ENCODE peak calls at places on chromosomes 6 and 20, in seven cellular contexts. V, M, U, T, A, D and G are unnamed samples. For H3K4me1, the result is how much of the 10 kb centered on the place peaks cover.

GRCh38 chr6:137097057-137097456 is 52.3 kb upstream of the IL20RA start:
- DNase-seq in V (no peak), M (no peak), U (no peak), T (no peak), A (no peak), D (no peak), G (no peak)

GRCh38 chr6:33437666-33438065 is 16.7 kb upstream of the ZBTB9 start:
- DNase-seq in V (no peak), M (no peak), U (no peak), T (no peak), A (no peak), D (no peak), G (no peak)

GRCh38 chr20:43800186-43800585 is 73.4 kb upstream of the GTSF1L start:
- DNase-seq in V (no peak), M (no peak), U (no peak), T (no peak), A (no peak), D (no peak), G (no peak)

GRCh38 chr6:158303210-158303731 is 9.0 kb upstream of the TULP4 start:
- DNase-seq in V (no peak), M (no peak), U (no peak), T (no peak), A (no peak), D (no peak), G (no peak)

GRCh38 chr6:168123165-168123911 is 44.3 kb upstream of the FRMD1 start:
- DNase-seq in V (no peak), M (no peak), U (no peak), T (no peak), A (no peak), D (no peak), G (no peak)

GRCh38 chr20:62479218-62479617 is 3.4 kb upstream of the GATA5 start:
- DNase-seq in V (no peak), M (no peak), U (no peak), T (no peak), A (no peak), D (no peak), G (no peak)

GRCh38 chr6:30841644-30842504 is 42.4 kb upstream of the DDR1 start:
- DNase-seq in V (no peak), M (no peak), U (no peak), T (no peak), A (no peak), D (no peak), G (no peak)

GRCh38 chr6:169051371-169051770 is 202.3 kb downstream of the THBS2 start:
- DNase-seq in V (no peak), M (no peak), U (no peak), T (no peak), A (no peak), D (no peak), G (no peak)

GRCh38 chr6:90538651-90539050 is 48.2 kb downstream of the MAP3K7 start:
- DNase-seq in V (no peak), M (no peak), U (no peak), T (no peak), A (no peak), D (no peak), G (no peak)

GRCh38 chr6:26172496-26172958 is 85.3 kb downstream of the HFE start:
- DNase-seq in V (no peak), M (no peak), U (no peak), T (no peak), A (no peak), D (no peak), G (no peak)

GRCh38 chr6:1593286-1593957 is 16.3 kb upstream of the FOXC1 start:
- DNase-seq in V (no peak), M (no peak), U (no peak), T (no peak), A (no peak), D (no peak), G (no peak)

GRCh38 chr6:81938991-81939773 is 186.7 kb upstream of the TENT5A start:
- DNase-seq in V (no peak), M (no peak), U (no peak), T (no peak), A (no peak), D (no peak), G (no peak)

GRCh38 chr6:71473908-71474307 is 185.3 kb downstream of the OGFRL1 start:
- DNase-seq in V (peak), M (peak), U (no peak), T (peak), A (no peak), D (no peak), G (peak)

GRCh38 chr20:41513829-41514228 is 104.3 kb downstream of the CHD6 start:
- DNase-seq in V (no peak), M (no peak), U (no peak), T (no peak), A (no peak), D (no peak), G (no peak)

GRCh38 chr6:155142902-155143609 is 120.8 kb upstream of the CLDN20 start:
- DNase-seq in V (no peak), M (no peak), U (no peak), T (no peak), A (no peak), D (no peak), G (no peak)

GRCh38 chr6:33208089-33208967 is at the start of gene RING1:
- DNase-seq in V (peak), M (peak), U (peak), T (no peak), A (peak), D (peak), G (peak)

GRCh38 chr6:149264629-149265028 is 52.9 kb upstream of the TAB2 start:
- DNase-seq in V (no peak), M (no peak), U (no peak), T (no peak), A (no peak), D (no peak), G (no peak)

GRCh38 chr6:157481189-157481864 is 100.3 kb downstream of the ZDHHC14 start:
- DNase-seq in V (no peak), M (no peak), U (no peak), T (no peak), A (no peak), D (no peak), G (no peak)

GRCh38 chr6:26537846-26538571 is at the start of gene HMGN4:
- DNase-seq in V (peak), M (peak), U (peak), T (no peak), A (peak), D (peak), G (peak)

GRCh38 chr20:24953621-24954133 is 4.6 kb downstream of the CST7 start:
- DNase-seq in V (no peak), M (no peak), U (no peak), T (no peak), A (no peak), D (peak), G (no peak)

GRCh38 chr6:16758163-16758975 is 2.9 kb downstream of the ATXN1 start:
- DNase-seq in V (no peak), M (no peak), U (no peak), T (no peak), A (peak), D (no peak), G (no peak)
- H3K4me1 ChIP-seq in V (half or more), M (half or more), U (under half), T (under half), A (under half), D (under half), G (under half)

GRCh38 chr20:47336013-47336754 is 20.3 kb downstream of the ZMYND8 start:
- DNase-seq in V (no peak), M (peak), U (no peak), T (no peak), A (no peak), D (no peak), G (no peak)

GRCh38 chr20:47332381-47333206 is 23.9 kb downstream of the ZMYND8 start:
- DNase-seq in V (no peak), M (no peak), U (no peak), T (no peak), A (no peak), D (no peak), G (no peak)

GRCh38 chr20:47330933-47331708 is 25.4 kb downstream of the ZMYND8 start:
- DNase-seq in V (no peak), M (no peak), U (no peak), T (no peak), A (no peak), D (no peak), G (no peak)

GRCh38 chr20:47335251-47336012 is 21.1 kb downstream of the ZMYND8 start:
- DNase-seq in V (no peak), M (no peak), U (no peak), T (no peak), A (no peak), D (no peak), G (no peak)

DNA sequence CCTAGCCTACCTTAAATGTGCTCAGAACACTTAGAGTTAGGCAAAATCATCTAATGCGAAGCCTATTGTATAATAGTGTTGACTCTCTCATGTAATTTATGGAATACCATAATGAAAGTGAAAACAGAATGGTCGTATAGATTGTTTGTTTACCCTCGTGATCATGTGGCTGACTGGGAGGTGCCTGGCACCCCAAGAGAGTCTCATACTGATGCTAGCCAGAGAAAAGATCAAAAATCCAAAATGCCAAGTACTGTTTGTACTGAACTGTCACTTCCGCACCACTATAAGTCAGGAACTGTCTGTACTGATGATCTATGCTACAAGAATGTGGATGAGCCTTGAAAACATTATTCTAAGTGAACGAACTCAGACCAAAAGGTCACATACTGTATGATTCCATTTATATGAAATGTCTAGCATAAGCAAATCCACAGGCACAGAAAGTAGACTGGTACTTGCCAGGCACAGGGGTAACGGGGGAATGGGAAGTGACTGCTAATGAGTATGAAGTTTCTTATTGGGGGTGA is 22.4 kb downstream of the ZMYND8 start:
- DNase-seq in V (peak), M (no peak), U (no peak), T (no peak), A (no peak), D (peak), G (peak)
- H3K4me3 ChIP-seq in V (peak), M (peak), U (no peak), T (peak), A (no peak), D (peak), G (peak)

GRCh38 chr6:13559251-13559650 is 15.2 kb upstream of the SIRT5 start:
- DNase-seq in V (no peak), M (no peak), U (no peak), T (no peak), A (no peak), D (peak), G (no peak)
- H3K4me1 ChIP-seq in V (under half), M (under half), U (under half), T (under half), A (under half), D (under half), G (under half)

GRCh38 chr6:11432713-11433450 is 104.7 kb upstream of the TMEM170B start:
- DNase-seq in V (no peak), M (no peak), U (no peak), T (no peak), A (no peak), D (no peak), G (no peak)
- H3K4me3 ChIP-seq in V (no peak), M (no peak), U (no peak), T (no peak), A (no peak), D (no peak), G (no peak)

GRCh38 chr20:47855799-47856198 is 70.5 kb upstream of the SULF2 start:
- DNase-seq in V (no peak), M (no peak), U (no peak), T (no peak), A (no peak), D (no peak), G (no peak)
- H3K4me1 ChIP-seq in V (under half), M (under half), U (under half), T (under half), A (under half), D (under half), G (under half)

GRCh38 chr6:116611020-116611419 is 5.3 kb upstream of the RSPH4A start:
- DNase-seq in V (no peak), M (no peak), U (no peak), T (no peak), A (peak), D (no peak), G (no peak)

GRCh38 chr6:116616757-116617093 is 446 bp downstream of the RSPH4A start:
- DNase-seq in V (no peak), M (no peak), U (peak), T (no peak), A (no peak), D (no peak), G (no peak)

GRCh38 chr6:116615937-116616756 is at the start of gene RSPH4A:
- DNase-seq in V (peak), M (peak), U (peak), T (peak), A (peak), D (peak), G (peak)
- H3K4me3 ChIP-seq in V (peak), M (peak), U (peak), T (peak), A (peak), D (peak), G (peak)

DNA sequence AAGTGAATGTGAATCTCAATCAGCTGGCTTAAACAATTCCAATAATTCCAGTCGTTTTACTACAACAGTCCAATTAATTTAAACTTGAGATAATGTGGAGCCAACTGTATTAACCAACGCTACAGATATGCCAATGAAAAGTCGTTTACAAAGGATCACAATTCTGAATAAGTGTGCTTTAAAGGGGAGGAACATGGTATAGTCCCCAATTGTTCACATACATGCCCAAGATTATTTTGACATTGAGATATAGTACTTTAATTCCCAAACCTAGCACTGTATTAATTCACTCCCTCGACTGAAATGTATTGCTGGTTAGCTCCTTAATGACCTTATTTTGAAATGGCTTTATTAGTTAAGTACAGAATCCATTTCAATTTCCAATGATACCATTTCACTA is 2.5 kb downstream of the AKIRIN2 start:
- DNase-seq in V (no peak), M (no peak), U (no peak), T (no peak), A (no peak), D (no peak), G (no peak)
- H3K4me1 ChIP-seq in V (under half), M (half or more), U (under half), T (under half), A (under half), D (under half), G (under half)

DNA sequence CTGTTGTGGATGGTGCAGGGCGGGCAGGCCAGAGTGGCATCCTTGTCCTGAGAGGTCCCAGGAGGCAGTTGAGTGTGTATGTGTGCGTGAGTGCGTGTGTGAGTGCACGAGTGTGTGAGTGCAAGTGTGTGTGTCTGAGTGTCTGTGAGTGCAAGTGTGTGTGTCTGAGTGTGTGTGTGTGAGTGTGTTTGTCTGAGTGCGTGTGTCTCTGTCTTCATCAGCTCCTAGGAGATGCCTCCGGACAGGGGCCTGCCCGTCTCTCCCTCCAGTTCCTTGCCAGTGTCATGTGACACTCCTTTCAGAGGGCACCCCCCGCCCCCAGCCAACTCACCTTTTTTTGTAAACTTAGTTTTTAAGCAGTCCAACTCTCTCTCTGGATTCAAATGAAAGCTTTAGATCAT is 12.3 kb downstream of the IGF2R start:
- DNase-seq in V (no peak), M (no peak), U (no peak), T (no peak), A (no peak), D (no peak), G (no peak)
- H3K4me3 ChIP-seq in V (peak), M (peak), U (no peak), T (peak), A (no peak), D (no peak), G (peak)

GRCh38 chr6:133957780-133958242 is 4.8 kb downstream of the TBPL1 start:
- DNase-seq in V (no peak), M (no peak), U (no peak), T (no peak), A (no peak), D (no peak), G (no peak)
- H3K4me1 ChIP-seq in V (under half), M (half or more), U (under half), T (under half), A (under half), D (under half), G (under half)

DNA sequence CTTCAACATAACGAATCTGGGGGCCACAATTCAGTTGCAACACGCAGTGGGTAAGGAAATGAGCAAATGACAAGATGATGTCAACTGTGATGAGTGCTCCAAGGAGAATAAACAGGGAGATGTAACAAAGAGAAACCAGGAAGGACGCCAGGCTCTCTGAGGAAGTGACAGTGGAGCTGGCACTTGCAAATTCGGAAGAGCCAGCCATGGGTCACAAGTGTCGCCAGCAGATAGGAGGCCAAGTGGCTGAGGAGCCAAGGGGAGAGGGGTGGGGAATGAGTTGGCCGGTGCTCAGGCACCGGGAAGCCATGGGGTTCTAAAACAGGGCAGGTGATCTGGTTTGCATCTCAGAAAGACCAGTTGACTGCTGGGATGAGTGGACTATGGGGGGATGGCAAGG is 136.4 kb downstream of the EYA2 start:
- DNase-seq in V (no peak), M (no peak), U (no peak), T (no peak), A (no peak), D (no peak), G (no peak)
- H3K4me3 ChIP-seq in V (no peak), M (no peak), U (no peak), T (no peak), A (no peak), D (no peak), G (no peak)